ENCODE peak calls at places on chromosome 2, in eight cellular contexts. One of them, this sample, is unnamed.

GRCh38 chr2:104599802-104600510 is 254.0 kb upstream of the POU3F3 start:
- DNase-seq in heart right ventricle: no peak
- DNase-seq in upper lobe of left lung: no peak
- DNase-seq in SIG-M5: no peak
- DNase-seq in neural crest cell: no peak
- DNase-seq in KBM-7: peak; percentile 38
- DNase-seq in AG09309: no peak
- DNase-seq in mucosa of gallbladder: no peak
- DNase-seq in this sample: no peak

GRCh38 chr2:12490641-12491040 is 226.1 kb upstream of the TRIB2 start:
- DNase-seq in heart right ventricle: no peak
- DNase-seq in upper lobe of left lung: no peak
- DNase-seq in SIG-M5: no peak
- DNase-seq in neural crest cell: no peak
- DNase-seq in KBM-7: no peak
- DNase-seq in AG09309: no peak
- DNase-seq in mucosa of gallbladder: no peak
- DNase-seq in this sample: no peak

GRCh38 chr2:241412144-241412543 is 56.1 kb downstream of the FARP2 start:
- DNase-seq in heart right ventricle: no peak
- DNase-seq in upper lobe of left lung: no peak
- DNase-seq in SIG-M5: no peak
- DNase-seq in neural crest cell: no peak
- DNase-seq in KBM-7: peak; percentile 81
- DNase-seq in AG09309: peak; percentile 69
- DNase-seq in mucosa of gallbladder: no peak
- DNase-seq in this sample: no peak

GRCh38 chr2:170142502-170142901 is 35.4 kb upstream of the MYO3B start:
- DNase-seq in heart right ventricle: no peak
- DNase-seq in upper lobe of left lung: peak; percentile 38
- DNase-seq in SIG-M5: no peak
- DNase-seq in neural crest cell: no peak
- DNase-seq in KBM-7: no peak
- DNase-seq in AG09309: no peak
- DNase-seq in mucosa of gallbladder: no peak
- DNase-seq in this sample: no peak

GRCh38 chr2:12278217-12278755 is 438.4 kb upstream of the TRIB2 start:
- DNase-seq in heart right ventricle: no peak
- DNase-seq in upper lobe of left lung: no peak
- DNase-seq in SIG-M5: no peak
- DNase-seq in neural crest cell: no peak
- DNase-seq in KBM-7: no peak
- DNase-seq in AG09309: no peak
- DNase-seq in mucosa of gallbladder: no peak
- DNase-seq in this sample: no peak

GRCh38 chr2:235204923-235205322 is 253.1 kb downstream of the SH3BP4 start:
- DNase-seq in heart right ventricle: no peak
- DNase-seq in upper lobe of left lung: no peak
- DNase-seq in SIG-M5: no peak
- DNase-seq in neural crest cell: no peak
- DNase-seq in KBM-7: no peak
- DNase-seq in AG09309: no peak
- DNase-seq in mucosa of gallbladder: no peak
- DNase-seq in this sample: no peak

GRCh38 chr2:45009928-45010705 is 865 bp upstream of the SIX2 start:
- DNase-seq in heart right ventricle: peak; percentile 80
- DNase-seq in upper lobe of left lung: peak; percentile 88
- DNase-seq in SIG-M5: no peak
- DNase-seq in neural crest cell: peak; percentile 34
- DNase-seq in KBM-7: no peak
- DNase-seq in AG09309: no peak
- DNase-seq in mucosa of gallbladder: no peak
- DNase-seq in this sample: peak; percentile 40

GRCh38 chr2:195356920-195357440 is 300.0 kb upstream of the SLC39A10 start:
- DNase-seq in heart right ventricle: no peak
- DNase-seq in upper lobe of left lung: no peak
- DNase-seq in SIG-M5: no peak
- DNase-seq in neural crest cell: no peak
- DNase-seq in KBM-7: no peak
- DNase-seq in AG09309: no peak
- DNase-seq in mucosa of gallbladder: no peak
- DNase-seq in this sample: no peak

GRCh38 chr2:7899241-7899640 is 782.6 kb upstream of the ID2 start:
- DNase-seq in heart right ventricle: no peak
- DNase-seq in upper lobe of left lung: no peak
- DNase-seq in SIG-M5: no peak
- DNase-seq in neural crest cell: no peak
- DNase-seq in KBM-7: peak; percentile 80
- DNase-seq in AG09309: no peak
- DNase-seq in mucosa of gallbladder: no peak
- DNase-seq in this sample: peak; percentile 62

GRCh38 chr2:223578846-223579245 is 23.3 kb downstream of the SCG2 start:
- DNase-seq in heart right ventricle: no peak
- DNase-seq in upper lobe of left lung: no peak
- DNase-seq in SIG-M5: no peak
- DNase-seq in neural crest cell: no peak
- DNase-seq in KBM-7: no peak
- DNase-seq in AG09309: no peak
- DNase-seq in mucosa of gallbladder: no peak
- DNase-seq in this sample: no peak

GRCh38 chr2:73290049-73290839 is 3.1 kb downstream of the EGR4 start:
- DNase-seq in heart right ventricle: no peak
- DNase-seq in upper lobe of left lung: no peak
- DNase-seq in SIG-M5: no peak
- DNase-seq in neural crest cell: no peak
- DNase-seq in KBM-7: peak; percentile 55
- DNase-seq in AG09309: no peak
- DNase-seq in mucosa of gallbladder: peak; percentile 17
- DNase-seq in this sample: peak; percentile 44

GRCh38 chr2:705971-706511 is 28.8 kb upstream of the TMEM18 start:
- DNase-seq in heart right ventricle: no peak
- DNase-seq in upper lobe of left lung: no peak
- DNase-seq in SIG-M5: no peak
- DNase-seq in neural crest cell: no peak
- DNase-seq in KBM-7: no peak
- DNase-seq in AG09309: no peak
- DNase-seq in mucosa of gallbladder: no peak
- DNase-seq in this sample: no peak

GRCh38 chr2:112662702-112663101 is 17.0 kb downstream of the SLC20A1 start:
- DNase-seq in heart right ventricle: no peak
- DNase-seq in upper lobe of left lung: no peak
- DNase-seq in SIG-M5: no peak
- DNase-seq in neural crest cell: no peak
- DNase-seq in KBM-7: peak; percentile 52
- DNase-seq in AG09309: no peak
- DNase-seq in mucosa of gallbladder: no peak
- DNase-seq in this sample: peak; percentile 37

GRCh38 chr2:217625475-217626245 is 377.1 kb downstream of the TNS1 start:
- DNase-seq in heart right ventricle: no peak
- DNase-seq in upper lobe of left lung: no peak
- DNase-seq in SIG-M5: no peak
- DNase-seq in neural crest cell: no peak
- DNase-seq in KBM-7: no peak
- DNase-seq in AG09309: peak; percentile 73
- DNase-seq in mucosa of gallbladder: no peak
- DNase-seq in this sample: no peak

GRCh38 chr2:231360401-231360800 is 35.1 kb upstream of the B3GNT7 start:
- DNase-seq in heart right ventricle: no peak
- DNase-seq in upper lobe of left lung: no peak
- DNase-seq in SIG-M5: no peak
- DNase-seq in neural crest cell: no peak
- DNase-seq in KBM-7: no peak
- DNase-seq in AG09309: no peak
- DNase-seq in mucosa of gallbladder: no peak
- DNase-seq in this sample: no peak

GRCh38 chr2:31341351-31341750 is 73.2 kb downstream of the XDH start:
- DNase-seq in heart right ventricle: no peak
- DNase-seq in upper lobe of left lung: no peak
- DNase-seq in SIG-M5: no peak
- DNase-seq in neural crest cell: no peak
- DNase-seq in KBM-7: no peak
- DNase-seq in AG09309: no peak
- DNase-seq in mucosa of gallbladder: no peak
- DNase-seq in this sample: no peak

GRCh38 chr2:202007015-202008011 is 26.3 kb upstream of the FZD7 start:
- DNase-seq in heart right ventricle: peak; percentile 33
- DNase-seq in upper lobe of left lung: peak; percentile 30
- DNase-seq in SIG-M5: no peak
- DNase-seq in neural crest cell: no peak
- DNase-seq in KBM-7: no peak
- DNase-seq in AG09309: no peak
- DNase-seq in mucosa of gallbladder: no peak
- DNase-seq in this sample: no peak

GRCh38 chr2:221429741-221430491 is 142.2 kb downstream of the EPHA4 start:
- DNase-seq in heart right ventricle: peak; percentile 23
- DNase-seq in upper lobe of left lung: peak; percentile 17
- DNase-seq in SIG-M5: no peak
- DNase-seq in neural crest cell: no peak
- DNase-seq in KBM-7: no peak
- DNase-seq in AG09309: no peak
- DNase-seq in mucosa of gallbladder: peak; percentile 42
- DNase-seq in this sample: no peak

GRCh38 chr2:26568076-26568890 is 72.9 kb downstream of the CIB4 start:
- DNase-seq in heart right ventricle: no peak
- DNase-seq in upper lobe of left lung: no peak
- DNase-seq in SIG-M5: no peak
- DNase-seq in neural crest cell: no peak
- DNase-seq in KBM-7: no peak
- DNase-seq in AG09309: no peak
- DNase-seq in mucosa of gallbladder: no peak
- DNase-seq in this sample: no peak

GRCh38 chr2:47193607-47194006 is 38.5 kb upstream of the STPG4 start:
- DNase-seq in heart right ventricle: no peak
- DNase-seq in upper lobe of left lung: no peak
- DNase-seq in SIG-M5: no peak
- DNase-seq in neural crest cell: no peak
- DNase-seq in KBM-7: no peak
- DNase-seq in AG09309: no peak
- DNase-seq in mucosa of gallbladder: no peak
- DNase-seq in this sample: no peak

GRCh38 chr2:24704682-24705081 is 88.5 kb downstream of the PTRHD1 start:
- DNase-seq in heart right ventricle: no peak
- DNase-seq in upper lobe of left lung: no peak
- DNase-seq in SIG-M5: no peak
- DNase-seq in neural crest cell: no peak
- DNase-seq in KBM-7: no peak
- DNase-seq in AG09309: no peak
- DNase-seq in mucosa of gallbladder: no peak
- DNase-seq in this sample: no peak

GRCh38 chr2:770776-771175 is 93.6 kb upstream of the TMEM18 start:
- DNase-seq in heart right ventricle: no peak
- DNase-seq in upper lobe of left lung: no peak
- DNase-seq in SIG-M5: no peak
- DNase-seq in neural crest cell: no peak
- DNase-seq in KBM-7: no peak
- DNase-seq in AG09309: no peak
- DNase-seq in mucosa of gallbladder: no peak
- DNase-seq in this sample: no peak

GRCh38 chr2:203744091-203744490 is 37.7 kb downstream of the CD28 start:
- DNase-seq in heart right ventricle: no peak
- DNase-seq in upper lobe of left lung: no peak
- DNase-seq in SIG-M5: no peak
- DNase-seq in neural crest cell: no peak
- DNase-seq in KBM-7: no peak
- DNase-seq in AG09309: no peak
- DNase-seq in mucosa of gallbladder: no peak
- DNase-seq in this sample: no peak

GRCh38 chr2:145919507-145919906 is 1399.6 kb upstream of the ZEB2 start:
- DNase-seq in heart right ventricle: no peak
- DNase-seq in upper lobe of left lung: no peak
- DNase-seq in SIG-M5: no peak
- DNase-seq in neural crest cell: no peak
- DNase-seq in KBM-7: no peak
- DNase-seq in AG09309: no peak
- DNase-seq in mucosa of gallbladder: no peak
- DNase-seq in this sample: no peak

GRCh38 chr2:5981241-5982055 is 289.3 kb downstream of the SOX11 start:
- DNase-seq in heart right ventricle: no peak
- DNase-seq in upper lobe of left lung: peak; percentile 66
- DNase-seq in SIG-M5: no peak
- DNase-seq in neural crest cell: peak; percentile 40
- DNase-seq in KBM-7: no peak
- DNase-seq in AG09309: no peak
- DNase-seq in mucosa of gallbladder: no peak
- DNase-seq in this sample: peak; percentile 38

GRCh38 chr2:169845016-169845415 is 17.8 kb downstream of the UBR3 start:
- DNase-seq in heart right ventricle: no peak
- DNase-seq in upper lobe of left lung: no peak
- DNase-seq in SIG-M5: no peak
- DNase-seq in neural crest cell: no peak
- DNase-seq in KBM-7: no peak
- DNase-seq in AG09309: no peak
- DNase-seq in mucosa of gallbladder: no peak
- DNase-seq in this sample: no peak

GRCh38 chr2:237733677-237734300 is 64.8 kb upstream of the RBM44 start:
- DNase-seq in heart right ventricle: no peak
- DNase-seq in upper lobe of left lung: peak; percentile 57
- DNase-seq in SIG-M5: no peak
- DNase-seq in neural crest cell: no peak
- DNase-seq in KBM-7: no peak
- DNase-seq in AG09309: no peak
- DNase-seq in mucosa of gallbladder: peak; percentile 61
- DNase-seq in this sample: peak; percentile 73

GRCh38 chr2:174603280-174603679 is 5.7 kb upstream of the WIPF1 start:
- DNase-seq in heart right ventricle: peak; percentile 30
- DNase-seq in upper lobe of left lung: no peak
- DNase-seq in SIG-M5: no peak
- DNase-seq in neural crest cell: no peak
- DNase-seq in KBM-7: peak; percentile 69
- DNase-seq in AG09309: peak; percentile 63
- DNase-seq in mucosa of gallbladder: peak; percentile 65
- DNase-seq in this sample: peak; percentile 40

GRCh38 chr2:45223531-45223930 is 214.3 kb upstream of the SIX2 start:
- DNase-seq in heart right ventricle: no peak
- DNase-seq in upper lobe of left lung: peak; percentile 42
- DNase-seq in SIG-M5: no peak
- DNase-seq in neural crest cell: no peak
- DNase-seq in KBM-7: no peak
- DNase-seq in AG09309: no peak
- DNase-seq in mucosa of gallbladder: no peak
- DNase-seq in this sample: no peak

GRCh38 chr2:199865905-199866304 is 14.9 kb upstream of the FTCDNL1 start:
- DNase-seq in heart right ventricle: no peak
- DNase-seq in upper lobe of left lung: no peak
- DNase-seq in SIG-M5: no peak
- DNase-seq in neural crest cell: no peak
- DNase-seq in KBM-7: no peak
- DNase-seq in AG09309: no peak
- DNase-seq in mucosa of gallbladder: no peak
- DNase-seq in this sample: no peak

GRCh38 chr2:85504434-85505261 is 34.3 kb upstream of the MAT2A start:
- DNase-seq in heart right ventricle: no peak
- DNase-seq in upper lobe of left lung: no peak
- DNase-seq in SIG-M5: no peak
- DNase-seq in neural crest cell: no peak
- DNase-seq in KBM-7: peak; percentile 58
- DNase-seq in AG09309: peak; percentile 94
- DNase-seq in mucosa of gallbladder: peak; percentile 71
- DNase-seq in this sample: peak; percentile 83